ENCODE peak calls at places on chromosomes 2 and 18, in five cellular contexts. S, O, P, F and B are unnamed samples.

GRCh38 chr2:163681765-163682164 is 54.0 kb downstream of the FIGN start:
- DNase-seq in O (no peak), F (peak), P (peak), S (no peak), B (peak)

GRCh38 chr2:200742426-200742825 is 69.3 kb upstream of the BZW1 start:
- DNase-seq in P (peak), O (peak), F (no peak), S (peak), B (peak)

GRCh38 chr2:32484907-32485306 is 128.1 kb downstream of the BIRC6 start:
- DNase-seq in F (peak), P (no peak), S (no peak), O (no peak), B (peak)

GRCh38 chr18:35041752-35042379 is 653 bp downstream of the MAPRE2 start:
- DNase-seq in S (no peak), P (no peak), O (no peak), F (no peak), B (no peak)

GRCh38 chr18:13280066-13280795 is 61.7 kb downstream of the LDLRAD4 start:
- DNase-seq in S (peak), F (no peak), P (no peak), O (no peak), B (peak)

GRCh38 chr2:36173760-36174362 is 181.7 kb upstream of the CRIM1 start:
- DNase-seq in P (no peak), O (no peak), F (no peak), S (no peak), B (no peak)

GRCh38 chr2:145652992-145653545 is 1133.2 kb upstream of the ZEB2 start:
- DNase-seq in F (peak), S (no peak), O (no peak), P (no peak), B (peak)

GRCh38 chr2:173033080-173033479 is 42.6 kb upstream of the MAP3K20 start:
- DNase-seq in O (no peak), F (peak), S (no peak), P (no peak), B (no peak)

GRCh38 chr2:108607706-108608301 is 73.5 kb downstream of the LIMS1 start:
- DNase-seq in S (peak), O (no peak), P (no peak), F (peak), B (no peak)

GRCh38 chr2:194602750-194603149 is 1054.3 kb upstream of the SLC39A10 start:
- DNase-seq in P (no peak), S (no peak), F (no peak), O (no peak), B (no peak)

GRCh38 chr18:75070625-75071483 is 138.1 kb downstream of the PTGR3 start:
- DNase-seq in P (peak), O (peak), S (no peak), F (peak), B (peak)

GRCh38 chr2:8437949-8438400 is 243.9 kb upstream of the ID2 start:
- DNase-seq in S (no peak), F (no peak), O (no peak), P (no peak), B (no peak)

GRCh38 chr2:154425999-154426398 is 272.5 kb upstream of the KCNJ3 start:
- DNase-seq in O (no peak), S (no peak), F (no peak), P (peak), B (no peak)

GRCh38 chr2:219632758-219633101 is 5.3 kb downstream of the SLC4A3 start:
- DNase-seq in O (peak), F (no peak), S (no peak), P (no peak), B (no peak)

GRCh38 chr2:55490554-55490953 is 29.0 kb upstream of the CFAP36 start:
- DNase-seq in O (peak), F (peak), P (peak), S (no peak), B (peak)

GRCh38 chr2:235230809-235231601 is 262.8 kb upstream of the AGAP1 start:
- DNase-seq in O (no peak), F (no peak), S (no peak), P (no peak), B (peak)

GRCh38 chr2:134359367-134360081 is 105.7 kb downstream of the MGAT5 start:
- DNase-seq in O (no peak), S (no peak), P (no peak), F (peak), B (peak)

GRCh38 chr2:32742381-32742780 is 114.5 kb downstream of the TTC27 start:
- DNase-seq in P (no peak), O (no peak), F (no peak), S (no peak), B (no peak)

GRCh38 chr2:45902952-45903351 is 251.5 kb downstream of the PRKCE start:
- DNase-seq in S (no peak), P (no peak), O (no peak), F (no peak), B (no peak)

GRCh38 chr2:208034503-208035140 is 9.3 kb upstream of the PLEKHM3 start:
- DNase-seq in P (no peak), F (no peak), O (no peak), S (no peak), B (no peak)

GRCh38 chr2:47089083-47089464 is 66.0 kb downstream of the STPG4 start:
- DNase-seq in S (no peak), P (no peak), F (peak), O (no peak), B (peak)

GRCh38 chr2:218839430-218839829 is 7.8 kb upstream of the PRKAG3 start:
- DNase-seq in S (no peak), P (no peak), O (no peak), F (peak), B (peak)

GRCh38 chr2:27051902-27052645 is 606 bp downstream of the AGBL5 start:
- DNase-seq in F (no peak), O (peak), P (peak), S (no peak), B (no peak)

GRCh38 chr2:113164234-113164929 is 9.4 kb upstream of the PSD4 start:
- DNase-seq in P (no peak), F (no peak), S (no peak), O (peak), B (no peak)

GRCh38 chr18:31684279-31685096 is at the start of gene B4GALT6:
- DNase-seq in F (no peak), O (peak), P (peak), S (peak), B (peak)

GRCh38 chr2:82796132-82796531 is 1662.9 kb downstream of the SUCLG1 start:
- DNase-seq in P (no peak), S (no peak), O (no peak), F (no peak), B (peak)

GRCh38 chr2:74707837-74708236 is 53.8 kb downstream of the SEMA4F start:
- DNase-seq in S (no peak), F (no peak), P (no peak), O (no peak), B (no peak)

GRCh38 chr2:213806125-213806726 is 522.0 kb downstream of the SPAG16 start:
- DNase-seq in O (no peak), P (no peak), F (peak), S (no peak), B (peak)

GRCh38 chr2:29525921-29526320 is 395.5 kb downstream of the ALK start:
- DNase-seq in O (no peak), S (no peak), P (no peak), F (no peak), B (no peak)

GRCh38 chr18:50653402-50654093 is 93.7 kb downstream of the MAPK4 start:
- DNase-seq in O (no peak), P (peak), S (no peak), F (no peak), B (no peak)
- H3K27ac ChIP-seq in O (no peak), P (no peak), S (peak), F (no peak), B (no peak)

GRCh38 chr2:231693956-231694355 is 14.4 kb upstream of the PTMA start:
- DNase-seq in P (no peak), S (no peak), F (no peak), O (no peak), B (no peak)

GRCh38 chr2:231691251-231691772 is 17.0 kb upstream of the PTMA start:
- DNase-seq in P (no peak), F (no peak), O (no peak), S (no peak), B (no peak)

GRCh38 chr2:231696004-231696367 is 12.3 kb upstream of the PTMA start:
- DNase-seq in S (no peak), P (no peak), F (peak), O (no peak), B (no peak)

GRCh38 chr2:231689509-231689893 is 18.8 kb upstream of the PTMA start:
- DNase-seq in O (no peak), F (no peak), S (no peak), P (no peak), B (no peak)

DNA sequence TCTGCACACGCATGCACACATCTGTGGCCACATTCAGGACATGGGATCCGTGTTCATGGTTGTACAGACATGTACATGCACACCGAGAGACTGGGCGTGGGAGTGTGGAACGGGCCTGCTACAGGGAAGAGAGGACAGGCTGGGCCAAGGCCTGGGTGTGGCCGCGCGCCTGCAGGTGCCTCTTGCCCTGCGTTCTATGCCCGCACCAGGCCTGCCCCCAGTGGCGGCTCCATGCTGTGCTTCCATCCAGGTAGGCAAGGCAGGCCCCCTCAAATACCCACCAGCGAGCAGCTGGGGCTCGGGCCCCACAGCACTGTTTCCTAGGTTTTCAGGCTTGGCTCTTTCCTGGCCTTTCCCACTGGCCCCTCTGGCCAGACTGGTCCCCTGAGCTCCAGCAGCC is 15.5 kb upstream of the PTMA start:
- DNase-seq in P (no peak), F (no peak), O (no peak), S (no peak), B (no peak)
- TF ChIP-seq CTCF in P (no peak), F (no peak), O (no peak), S (no peak), B (no peak)

DNA sequence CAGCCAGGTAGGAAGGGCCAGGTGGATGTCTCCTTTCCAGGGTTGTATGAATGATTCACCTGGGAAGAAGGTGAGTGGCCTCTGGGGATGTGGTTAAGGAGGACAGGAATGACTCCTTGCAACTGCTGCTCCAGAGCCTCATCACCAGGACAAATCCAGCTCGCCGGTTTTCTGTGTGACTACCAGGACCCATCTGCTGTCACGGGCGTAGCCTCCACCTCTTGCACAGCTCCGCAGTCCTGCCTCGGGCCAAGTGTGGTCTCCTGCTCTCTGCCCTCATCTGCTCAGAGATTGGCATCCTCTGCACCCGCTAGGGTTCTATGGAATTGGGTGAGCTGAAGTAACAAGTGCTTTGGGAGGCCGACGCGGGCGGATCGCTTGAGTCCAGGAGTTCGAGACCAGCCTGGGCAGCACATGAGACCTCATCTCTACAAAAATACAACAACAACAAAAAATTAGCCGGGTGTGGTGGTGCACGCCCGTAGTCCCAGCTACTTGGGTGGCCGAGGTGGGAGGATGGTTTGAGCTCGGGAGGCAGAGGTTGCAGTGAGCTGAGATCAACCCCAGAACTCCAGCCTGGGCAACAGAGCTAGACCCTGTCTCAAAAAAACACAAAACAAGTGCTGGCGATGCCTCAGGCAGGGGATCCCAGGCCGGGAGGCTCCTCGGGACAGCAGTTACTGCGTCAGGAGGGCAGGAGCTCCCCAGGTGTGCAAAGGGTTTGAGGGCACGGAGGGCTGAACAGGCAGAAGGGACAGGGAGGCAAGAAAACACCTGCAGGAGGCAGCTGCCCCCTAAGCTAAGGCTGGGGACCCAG is 831 bp upstream of the D2HGDH start:
- DNase-seq in O (peak), P (no peak), F (no peak), S (no peak), B (no peak)
- H3K27ac ChIP-seq in O (no peak), P (no peak), F (no peak), S (peak), B (no peak)

GRCh38 chr2:10448646-10449480 is 736 bp upstream of the ODC1 start:
- DNase-seq in O (peak), S (peak), F (peak), P (peak), B (peak)
- TF ChIP-seq CTCF in O (peak), S (peak), F (peak), P (peak), B (no peak)

GRCh38 chr2:127562930-127563329 is 27.4 kb downstream of the MYO7B start:
- DNase-seq in O (no peak), F (no peak), P (no peak), S (no peak), B (no peak)

GRCh38 chr2:127565261-127566138 is 30.0 kb downstream of the MYO7B start:
- DNase-seq in P (no peak), O (peak), S (no peak), F (no peak), B (no peak)

GRCh38 chr2:127566139-127566417 is 30.6 kb downstream of the MYO7B start:
- DNase-seq in O (no peak), S (no peak), P (no peak), F (no peak), B (no peak)

GRCh38 chr2:127564429-127565260 is 29.2 kb downstream of the MYO7B start:
- DNase-seq in P (no peak), S (no peak), O (peak), F (no peak), B (no peak)

GRCh38 chr2:127563458-127564428 is 28.3 kb downstream of the MYO7B start:
- DNase-seq in P (no peak), F (no peak), O (no peak), S (no peak), B (no peak)
- H3K27ac ChIP-seq in P (no peak), F (no peak), O (no peak), S (no peak), B (no peak)

GRCh38 chr2:118148809-118149208 is 60.5 kb downstream of the INSIG2 start:
- DNase-seq in S (no peak), O (no peak), P (no peak), F (no peak), B (no peak)
- TF ChIP-seq CTCF in S (no peak), O (peak), P (no peak), F (no peak), B (no peak)

DNA sequence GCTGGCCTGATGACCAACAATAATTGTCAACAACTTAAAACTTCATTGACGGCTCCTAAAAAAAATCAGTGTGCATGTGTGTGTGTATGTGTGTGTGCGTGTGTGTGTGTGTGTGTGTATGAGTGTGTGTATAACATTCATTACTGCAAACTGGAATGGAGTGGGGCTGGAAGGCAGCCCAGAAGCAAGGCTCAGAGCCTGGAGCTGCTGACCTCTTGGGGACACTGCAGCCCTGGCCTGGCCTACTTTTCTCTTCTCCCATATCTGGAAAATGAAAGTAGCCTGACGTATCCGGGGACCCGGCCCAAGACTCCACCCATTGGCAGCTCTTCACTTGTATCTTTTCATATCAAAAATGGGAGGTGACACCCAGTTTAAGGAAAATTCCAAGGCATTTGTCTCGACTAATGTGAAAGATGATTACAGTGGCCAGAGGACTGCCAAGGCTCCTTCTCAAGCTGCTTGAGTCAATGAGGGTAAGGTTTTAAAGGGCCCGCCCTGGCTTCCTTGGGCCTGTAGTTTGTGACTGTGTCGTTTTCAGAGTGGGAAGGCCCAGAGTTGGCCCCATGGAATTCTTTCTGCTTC is 72.4 kb upstream of the IL1R1 start:
- DNase-seq in F (peak), O (peak), P (peak), S (no peak), B (peak)
- H3K27ac ChIP-seq in F (peak), O (peak), P (peak), S (peak), B (no peak)

DNA sequence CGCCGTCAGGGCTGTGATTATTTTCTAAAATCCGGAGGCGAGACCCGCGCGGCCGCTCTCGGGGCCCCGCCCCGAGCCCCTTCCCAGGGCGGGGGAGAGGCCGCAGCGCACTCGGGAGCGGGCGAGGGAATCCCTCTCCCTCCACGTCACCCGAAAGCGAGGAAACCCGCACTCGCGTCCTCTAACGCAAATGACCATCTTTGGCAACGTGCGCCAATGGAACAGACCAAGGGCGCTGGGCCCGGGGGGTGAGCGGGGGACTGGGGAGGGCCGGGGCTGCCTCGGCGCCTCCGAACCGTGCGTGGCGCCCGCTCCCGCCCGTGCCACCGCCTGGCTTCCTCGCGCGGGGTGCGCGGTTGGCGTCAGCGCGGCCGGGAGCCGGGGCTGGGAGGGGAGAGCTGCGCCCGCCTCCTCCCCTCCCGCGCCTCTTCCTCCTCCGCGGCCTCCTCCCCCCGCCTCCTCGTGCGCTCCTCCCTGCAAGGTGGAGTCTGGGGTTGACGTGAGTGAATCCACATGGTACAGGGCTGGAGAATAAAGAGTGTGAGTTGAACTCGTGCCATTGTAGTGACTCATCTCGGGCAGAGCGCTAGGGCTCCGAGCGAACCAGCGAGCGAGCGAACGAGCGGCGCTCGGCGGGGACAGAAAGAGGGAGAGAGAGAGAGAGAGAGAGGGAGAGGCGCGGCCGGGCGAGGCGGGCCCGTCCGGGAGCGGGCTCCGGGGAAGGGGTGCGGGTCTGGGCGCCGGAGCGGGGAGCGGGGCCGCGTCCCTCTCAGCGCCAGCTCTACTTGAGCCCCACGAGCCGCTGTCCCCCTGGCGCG is at the start of gene FOSL2:
- DNase-seq in F (peak), S (peak), P (peak), O (peak), B (peak)
- TF ChIP-seq CTCF in F (peak), S (no peak), P (no peak), O (peak), B (no peak)

GRCh38 chr2:191013876-191014652 is at the start of gene STAT1:
- DNase-seq in P (peak), S (peak), F (peak), O (peak), B (peak)
- H3K27ac ChIP-seq in P (peak), S (peak), F (peak), O (peak), B (peak)